ENCODE peak calls at places on chromosomes 7 and 10, in five cellular contexts. One of them, this sample, is unnamed.

GRCh38 chr10:78600740-78601139 is 468.0 kb upstream of the ZMIZ1 start:
- DNase-seq in esophagus squamous epithelium: no peak
- DNase-seq in IMR-90: peak; percentile 36
- DNase-seq in stomach: no peak
- DNase-seq in uterus: no peak
- DNase-seq in this sample: no peak

GRCh38 chr7:98414205-98414900 is 13.5 kb upstream of the BAIAP2L1 start:
- DNase-seq in esophagus squamous epithelium: no peak
- DNase-seq in IMR-90: no peak
- DNase-seq in stomach: no peak
- DNase-seq in uterus: no peak
- DNase-seq in this sample: no peak

GRCh38 chr10:6027929-6028328 is 34.2 kb downstream of the IL2RA start:
- DNase-seq in esophagus squamous epithelium: no peak
- DNase-seq in IMR-90: no peak
- DNase-seq in stomach: no peak
- DNase-seq in uterus: no peak
- DNase-seq in this sample: no peak

GRCh38 chr10:30215631-30216030 is 133.4 kb downstream of the MTPAP start:
- DNase-seq in esophagus squamous epithelium: no peak
- DNase-seq in IMR-90: no peak
- DNase-seq in stomach: no peak
- DNase-seq in uterus: peak; percentile 35
- DNase-seq in this sample: no peak

GRCh38 chr7:74203157-74203556 is 6.6 kb upstream of the LAT2 start:
- DNase-seq in esophagus squamous epithelium: no peak
- DNase-seq in IMR-90: peak; percentile 57
- DNase-seq in stomach: peak; percentile 43
- DNase-seq in uterus: no peak
- DNase-seq in this sample: no peak

GRCh38 chr10:118594392-118595063 is 920 bp downstream of the PRLHR start:
- DNase-seq in esophagus squamous epithelium: no peak
- DNase-seq in IMR-90: peak; percentile 21
- DNase-seq in stomach: no peak
- DNase-seq in uterus: peak; percentile 63
- DNase-seq in this sample: no peak

GRCh38 chr10:1205450-1206030 is 149.4 kb downstream of the WDR37 start:
- DNase-seq in esophagus squamous epithelium: no peak
- DNase-seq in IMR-90: no peak
- DNase-seq in stomach: peak; percentile 23
- DNase-seq in uterus: no peak
- DNase-seq in this sample: no peak

GRCh38 chr10:68301790-68302502 is 29.9 kb upstream of the HNRNPH3 start:
- DNase-seq in esophagus squamous epithelium: no peak
- DNase-seq in IMR-90: peak; percentile 75
- DNase-seq in stomach: no peak
- DNase-seq in uterus: no peak
- DNase-seq in this sample: no peak

GRCh38 chr7:88306590-88307048 is at the start of gene STEAP4:
- DNase-seq in esophagus squamous epithelium: peak; percentile 10
- DNase-seq in IMR-90: peak; percentile 0
- DNase-seq in stomach: peak; percentile 81
- DNase-seq in uterus: peak; percentile 65
- DNase-seq in this sample: no peak

GRCh38 chr10:7484456-7485266 is 73.8 kb upstream of the SFMBT2 start:
- DNase-seq in esophagus squamous epithelium: no peak
- DNase-seq in IMR-90: no peak
- DNase-seq in stomach: no peak
- DNase-seq in uterus: no peak
- DNase-seq in this sample: no peak

GRCh38 chr7:142485617-142486226 is 227.9 kb upstream of the PRSS58 start:
- DNase-seq in esophagus squamous epithelium: no peak
- DNase-seq in IMR-90: no peak
- DNase-seq in stomach: no peak
- DNase-seq in uterus: no peak
- DNase-seq in this sample: no peak

GRCh38 chr7:47210283-47210854 is 371.5 kb downstream of the TNS3 start:
- DNase-seq in esophagus squamous epithelium: no peak
- DNase-seq in IMR-90: no peak
- DNase-seq in stomach: no peak
- DNase-seq in uterus: no peak
- DNase-seq in this sample: no peak

GRCh38 chr10:110007701-110008517 is at the start of gene ADD3:
- DNase-seq in esophagus squamous epithelium: peak; percentile 76
- DNase-seq in IMR-90: peak; percentile 91
- DNase-seq in stomach: peak; percentile 93
- DNase-seq in uterus: peak; percentile 97
- DNase-seq in this sample: no peak

GRCh38 chr7:116399808-116400207 is 99.7 kb upstream of the CAV2 start:
- DNase-seq in esophagus squamous epithelium: no peak
- DNase-seq in IMR-90: peak; percentile 64
- DNase-seq in stomach: no peak
- DNase-seq in uterus: no peak
- DNase-seq in this sample: no peak

GRCh38 chr7:68176974-68177373 is 1180.3 kb downstream of the TYW1 start:
- DNase-seq in esophagus squamous epithelium: no peak
- DNase-seq in IMR-90: peak; percentile 18
- DNase-seq in stomach: peak; percentile 31
- DNase-seq in uterus: no peak
- DNase-seq in this sample: no peak

GRCh38 chr7:101232141-101232821 is 5.3 kb downstream of the CLDN15 start:
- DNase-seq in esophagus squamous epithelium: no peak
- DNase-seq in IMR-90: no peak
- DNase-seq in stomach: peak; percentile 80
- DNase-seq in uterus: no peak
- DNase-seq in this sample: no peak

GRCh38 chr10:125396651-125397050 is 236.3 kb upstream of the CTBP2 start:
- DNase-seq in esophagus squamous epithelium: no peak
- DNase-seq in IMR-90: peak; percentile 32
- DNase-seq in stomach: no peak
- DNase-seq in uterus: peak; percentile 23
- DNase-seq in this sample: no peak

GRCh38 chr7:137669706-137670105 is 177.1 kb downstream of the DGKI start:
- DNase-seq in esophagus squamous epithelium: no peak
- DNase-seq in IMR-90: peak; percentile 64
- DNase-seq in stomach: no peak
- DNase-seq in uterus: no peak
- DNase-seq in this sample: no peak

GRCh38 chr10:99403674-99404073 is 26.8 kb downstream of the GOT1 start:
- DNase-seq in esophagus squamous epithelium: no peak
- DNase-seq in IMR-90: peak; percentile 6
- DNase-seq in stomach: no peak
- DNase-seq in uterus: no peak
- DNase-seq in this sample: no peak

GRCh38 chr7:75878769-75879596 is at the start of gene RHBDD2:
- DNase-seq in esophagus squamous epithelium: peak; percentile 79
- DNase-seq in IMR-90: peak; percentile 90
- DNase-seq in stomach: peak; percentile 97
- DNase-seq in uterus: peak; percentile 95
- DNase-seq in this sample: no peak

GRCh38 chr10:102646610-102647432 is 2.5 kb downstream of the TRIM8 start:
- DNase-seq in esophagus squamous epithelium: no peak
- DNase-seq in IMR-90: peak; percentile 55
- DNase-seq in stomach: peak; percentile 32
- DNase-seq in uterus: no peak
- DNase-seq in this sample: no peak
- H3K4me1 ChIP-seq in esophagus squamous epithelium: peaks cover 67% of the 10 kb centered on the region
- H3K4me1 ChIP-seq in IMR-90: peaks cover 36% of the 10 kb centered on the region
- H3K4me1 ChIP-seq in stomach: peaks cover 55% of the 10 kb centered on the region
- H3K4me1 ChIP-seq in uterus: peaks cover 41% of the 10 kb centered on the region
- H3K4me1 ChIP-seq in this sample: peaks cover 60% of the 10 kb centered on the region

DNA sequence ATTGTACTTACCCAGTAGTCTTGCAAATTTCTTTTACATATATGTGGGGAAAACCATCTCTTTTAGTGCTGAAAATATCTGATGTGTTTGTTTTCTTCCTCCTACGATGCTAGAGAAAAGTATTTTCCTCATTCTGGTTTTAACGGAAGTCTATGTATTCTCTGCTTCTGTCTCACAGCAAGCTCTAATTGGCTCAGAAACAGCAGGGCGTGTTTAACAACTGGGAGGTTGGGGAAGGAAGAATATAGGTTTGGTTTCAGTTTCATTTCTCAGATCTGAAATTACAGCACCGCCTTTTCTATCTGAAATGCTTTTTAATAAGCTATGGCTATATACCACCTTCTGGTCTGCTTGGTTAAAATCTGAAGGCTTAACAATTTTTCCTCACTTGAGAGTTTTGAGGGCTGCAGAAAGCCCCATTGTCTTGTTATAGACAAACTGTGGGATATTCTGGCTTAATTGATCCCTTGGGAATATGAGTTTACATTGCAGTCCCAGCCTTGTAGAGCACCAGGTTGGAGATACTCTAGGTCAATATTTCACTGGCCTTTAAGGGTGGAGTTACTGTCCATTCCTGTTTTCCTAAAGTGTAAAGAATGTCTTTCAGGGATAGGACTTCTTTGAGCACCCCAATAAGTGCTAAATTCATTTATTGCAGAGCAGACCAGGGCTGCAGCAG is at the start of gene SAMD9:
- DNase-seq in esophagus squamous epithelium: no peak
- DNase-seq in IMR-90: peak; percentile 77
- DNase-seq in stomach: peak; percentile 51
- DNase-seq in uterus: peak; percentile 65
- DNase-seq in this sample: no peak
- TF ChIP-seq POLR2A in esophagus squamous epithelium: no peak
- TF ChIP-seq POLR2A in IMR-90: no peak
- TF ChIP-seq POLR2A in stomach: no peak
- TF ChIP-seq POLR2A in uterus: no peak
- TF ChIP-seq POLR2A in this sample: no peak

GRCh38 chr10:95208702-95209391 is 14.8 kb downstream of the ACSM6 start:
- DNase-seq in esophagus squamous epithelium: no peak
- DNase-seq in IMR-90: no peak
- DNase-seq in stomach: no peak
- DNase-seq in uterus: no peak
- DNase-seq in this sample: no peak
- TF ChIP-seq CTCF in esophagus squamous epithelium: no peak
- TF ChIP-seq CTCF in IMR-90: peak; percentile 55
- TF ChIP-seq CTCF in stomach: no peak
- TF ChIP-seq CTCF in uterus: peak; percentile 14
- TF ChIP-seq CTCF in this sample: no peak

DNA sequence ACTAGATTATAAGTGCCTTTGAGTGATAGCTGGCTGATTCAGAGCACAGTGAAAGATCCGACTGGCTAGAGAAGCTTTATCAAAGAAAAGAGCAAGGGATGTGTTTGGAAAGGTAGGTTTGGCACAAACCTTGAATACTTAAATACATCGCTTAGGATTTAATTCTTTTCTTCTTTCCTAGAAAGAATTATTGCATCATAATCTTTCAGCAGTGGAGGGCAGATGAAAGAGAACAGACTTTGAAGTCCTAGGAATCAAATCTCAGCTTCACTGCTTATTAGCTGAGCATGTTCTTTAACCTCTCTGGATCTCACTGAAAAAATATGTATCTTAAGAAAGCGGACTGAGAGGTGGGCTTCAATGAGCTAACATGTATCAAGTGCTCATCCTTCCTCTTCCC is 122.8 kb downstream of the ZNF365 start:
- DNase-seq in esophagus squamous epithelium: no peak
- DNase-seq in IMR-90: no peak
- DNase-seq in stomach: no peak
- DNase-seq in uterus: no peak
- DNase-seq in this sample: no peak
- H3K4me1 ChIP-seq in esophagus squamous epithelium: no peaks in the 10 kb centered on the region
- H3K4me1 ChIP-seq in IMR-90: no peaks in the 10 kb centered on the region
- H3K4me1 ChIP-seq in stomach: no peaks in the 10 kb centered on the region
- H3K4me1 ChIP-seq in uterus: no peaks in the 10 kb centered on the region
- H3K4me1 ChIP-seq in this sample: peaks cover 10% of the 10 kb centered on the region

GRCh38 chr7:55069271-55069792 is 50.5 kb downstream of the EGFR start:
- DNase-seq in esophagus squamous epithelium: no peak
- DNase-seq in IMR-90: peak; percentile 41
- DNase-seq in stomach: no peak
- DNase-seq in uterus: no peak
- DNase-seq in this sample: no peak

GRCh38 chr7:55066938-55067337 is 48.1 kb downstream of the EGFR start:
- DNase-seq in esophagus squamous epithelium: no peak
- DNase-seq in IMR-90: no peak
- DNase-seq in stomach: no peak
- DNase-seq in uterus: no peak
- DNase-seq in this sample: no peak

GRCh38 chr7:55066479-55066878 is 47.7 kb downstream of the EGFR start:
- DNase-seq in esophagus squamous epithelium: no peak
- DNase-seq in IMR-90: no peak
- DNase-seq in stomach: no peak
- DNase-seq in uterus: no peak
- DNase-seq in this sample: no peak

GRCh38 chr7:55065511-55066229 is 46.9 kb downstream of the EGFR start:
- DNase-seq in esophagus squamous epithelium: no peak
- DNase-seq in IMR-90: peak; percentile 94
- DNase-seq in stomach: no peak
- DNase-seq in uterus: peak; percentile 48
- DNase-seq in this sample: peak; percentile 70

DNA sequence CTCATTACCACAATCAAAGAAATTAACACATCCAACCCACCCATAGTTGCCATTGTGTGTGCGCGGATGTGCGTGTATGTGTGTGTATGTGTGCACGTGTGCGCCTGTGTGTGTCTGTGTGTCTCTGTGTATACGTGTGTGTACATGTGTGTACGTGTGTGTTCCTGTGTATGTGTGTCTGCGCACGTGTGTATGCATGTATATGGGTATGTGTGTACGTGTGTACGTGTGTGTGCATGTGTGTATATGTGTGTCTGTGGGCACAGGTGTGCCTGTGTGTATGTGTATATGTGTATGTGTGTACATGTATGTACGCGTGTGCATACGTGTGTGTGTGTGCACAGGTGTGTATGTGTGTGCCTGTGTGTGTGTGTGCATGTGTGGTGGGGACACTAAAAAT is 48.9 kb downstream of the EGFR start:
- DNase-seq in esophagus squamous epithelium: no peak
- DNase-seq in IMR-90: no peak
- DNase-seq in stomach: no peak
- DNase-seq in uterus: no peak
- DNase-seq in this sample: peak; percentile 12
- TF ChIP-seq POLR2A in esophagus squamous epithelium: no peak
- TF ChIP-seq POLR2A in IMR-90: no peak
- TF ChIP-seq POLR2A in stomach: no peak
- TF ChIP-seq POLR2A in uterus: no peak
- TF ChIP-seq POLR2A in this sample: no peak

This sample was measured in vagina.